ENCODE peak calls at places on chromosome 3, in four cellular contexts. H is breast epithelium, W is psoas muscle, I is astrocyte of the cerebellum. F is an unnamed sample.

GRCh38 chr3:172135766-172136729 is 96.7 kb downstream of the FNDC3B start:
- DNase-seq in H (no peak), I (no peak), W (no peak), F (no peak)

GRCh38 chr3:156761007-156761406 is 65.1 kb upstream of the LEKR1 start:
- DNase-seq in H (no peak), I (no peak), W (no peak), F (no peak)

GRCh38 chr3:46098319-46098761 is 71.1 kb upstream of the XCR1 start:
- DNase-seq in I (peak), H (no peak), W (peak), F (no peak)

GRCh38 chr3:16456784-16457415 is 56.6 kb downstream of the RFTN1 start:
- DNase-seq in W (no peak), I (peak), H (no peak), F (no peak)

GRCh38 chr3:46943237-46944187 is 33.0 kb downstream of the CCDC12 start:
- DNase-seq in I (no peak), W (no peak), H (no peak), F (no peak)

GRCh38 chr3:67790043-67790442 is 135.6 kb upstream of the SUCLG2 start:
- DNase-seq in H (no peak), W (no peak), I (peak), F (no peak)

GRCh38 chr3:150090877-150091276 is 120.2 kb upstream of the PFN2 start:
- DNase-seq in W (no peak), I (no peak), H (no peak), F (no peak)

GRCh38 chr3:144770813-144771400 is 799.3 kb downstream of the DIPK2A start:
- DNase-seq in I (peak), W (no peak), H (no peak), F (no peak)

GRCh38 chr3:173913397-173913796 is 515.9 kb downstream of the NLGN1 start:
- DNase-seq in I (no peak), W (no peak), H (no peak), F (no peak)

GRCh38 chr3:28053759-28054158 is 187.7 kb upstream of the CMC1 start:
- DNase-seq in I (no peak), W (no peak), H (no peak), F (no peak)

GRCh38 chr3:195118671-195119070 is 152.3 kb downstream of the XXYLT1 start:
- DNase-seq in I (no peak), H (no peak), W (no peak), F (no peak)

GRCh38 chr3:195075941-195076875 is 194.8 kb downstream of the XXYLT1 start:
- DNase-seq in H (no peak), W (peak), I (no peak), F (no peak)

GRCh38 chr3:30162579-30162978 is 443.8 kb upstream of the TGFBR2 start:
- DNase-seq in I (peak), H (no peak), W (no peak), F (no peak)

GRCh38 chr3:101010316-101010715 is 17.1 kb upstream of the ABI3BP start:
- DNase-seq in I (no peak), H (no peak), W (no peak), F (no peak)

GRCh38 chr3:172221550-172221949 is 182.2 kb downstream of the FNDC3B start:
- DNase-seq in I (no peak), W (no peak), H (no peak), F (no peak)

GRCh38 chr3:112397529-112397928 is 64.6 kb downstream of the CD200 start:
- DNase-seq in I (no peak), W (no peak), H (no peak), F (no peak)

GRCh38 chr3:101300073-101300472 is 20.3 kb downstream of the IMPG2 start:
- DNase-seq in W (no peak), H (no peak), I (no peak), F (no peak)

GRCh38 chr3:148790841-148791240 is 36.8 kb upstream of the CPB1 start:
- DNase-seq in I (peak), W (no peak), H (no peak), F (no peak)

GRCh38 chr3:156207802-156208685 is 87.7 kb downstream of the KCNAB1 start:
- DNase-seq in H (no peak), I (no peak), W (no peak), F (no peak)

GRCh38 chr3:53495091-53495517 is 693 bp downstream of the CACNA1D start:
- DNase-seq in H (no peak), I (no peak), W (no peak), F (no peak)

GRCh38 chr3:178456942-178457341 is 79.3 kb upstream of the KCNMB2 start:
- DNase-seq in I (no peak), W (no peak), H (no peak), F (no peak)

GRCh38 chr3:80060664-80061063 is 292.9 kb upstream of the ROBO1 start:
- DNase-seq in I (peak), H (no peak), W (no peak), F (no peak)

GRCh38 chr3:116000315-116000714 is 377.0 kb downstream of the GAP43 start:
- DNase-seq in H (no peak), W (no peak), I (peak), F (no peak)

GRCh38 chr3:182609575-182610156 is 183.6 kb upstream of the ATP11B start:
- DNase-seq in H (no peak), W (no peak), I (no peak), F (no peak)

GRCh38 chr3:45041666-45042065 is 15.6 kb downstream of the CLEC3B start:
- DNase-seq in W (no peak), H (no peak), I (no peak), F (no peak)

DNA sequence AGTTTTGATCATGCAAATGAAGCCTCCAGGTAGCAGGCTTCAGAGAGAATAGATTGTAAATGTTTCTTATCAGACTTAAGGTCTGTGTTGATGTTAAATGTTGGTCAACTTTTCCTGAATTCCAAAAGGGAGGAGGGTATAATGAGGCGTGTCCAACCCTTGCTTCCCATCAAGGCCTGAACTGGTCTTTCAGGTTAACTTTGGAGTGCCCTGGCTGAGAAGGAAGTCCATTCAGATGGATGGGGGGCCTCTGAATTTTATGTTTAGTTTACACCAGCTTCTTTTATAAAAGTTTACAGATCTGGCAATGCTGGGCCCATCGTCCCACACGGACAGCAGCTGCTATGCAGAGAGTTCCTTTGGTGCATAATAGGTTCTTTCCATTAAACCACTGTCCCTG is 8.9 kb downstream of the CCDC13 start:
- DNase-seq in H (no peak), W (no peak), I (no peak), F (no peak)
- TF ChIP-seq CTCF in H (no peak), W (no peak), I (no peak), F (no peak)

GRCh38 chr3:31908391-31909097 is 72.5 kb downstream of the OSBPL10 start:
- DNase-seq in H (no peak), W (no peak), I (no peak), F (no peak)
- TF ChIP-seq CTCF in H (no peak), W (no peak), I (peak), F (no peak)

GRCh38 chr3:189339996-189340395 is 168.2 kb downstream of the TPRG1 start:
- DNase-seq in W (no peak), H (no peak), I (no peak), F (no peak)

GRCh38 chr3:189340680-189341460 is 169.1 kb downstream of the TPRG1 start:
- DNase-seq in I (no peak), W (no peak), H (no peak), F (no peak)

GRCh38 chr3:189338366-189338765 is 166.6 kb downstream of the TPRG1 start:
- DNase-seq in W (peak), I (peak), H (no peak), F (no peak)

GRCh38 chr3:189334064-189334920 is 162.5 kb downstream of the TPRG1 start:
- DNase-seq in W (no peak), H (no peak), I (peak), F (no peak)

DNA sequence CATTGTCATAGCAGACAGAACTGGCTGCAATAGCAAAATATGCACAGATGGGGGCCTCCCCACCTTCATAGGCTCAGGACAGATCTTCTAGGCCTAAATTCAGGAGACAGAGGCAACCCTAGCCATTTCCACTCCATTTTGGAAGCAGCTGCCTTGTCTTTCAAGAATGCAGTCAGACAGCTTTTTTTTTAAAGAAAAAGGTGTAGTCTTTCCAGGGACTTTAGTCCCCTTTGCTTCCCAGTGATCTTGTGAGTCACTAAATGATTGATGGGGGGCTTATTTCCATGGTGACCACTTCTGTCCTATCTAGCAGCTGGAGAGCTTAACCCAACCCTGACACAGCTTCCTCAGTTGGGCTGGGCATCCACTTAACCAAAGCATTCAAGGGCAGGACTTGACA is 165.9 kb downstream of the TPRG1 start:
- DNase-seq in I (no peak), H (no peak), W (no peak), F (no peak)
- TF ChIP-seq CTCF in I (no peak), H (no peak), W (no peak), F (no peak)

GRCh38 chr3:159828542-159828943 is 160.1 kb upstream of the IL12A start:
- DNase-seq in W (no peak), I (peak), H (no peak), F (no peak)
- TF ChIP-seq CTCF in W (peak), I (peak), H (peak), F (peak)

GRCh38 chr3:38662544-38662943 is 13.1 kb upstream of the SCN5A start:
- DNase-seq in H (no peak), I (no peak), W (no peak), F (no peak)
- TF ChIP-seq CTCF in H (no peak), I (peak), W (no peak), F (peak)

GRCh38 chr3:138148503-138148902 is 16.3 kb upstream of the A4GNT start:
- DNase-seq in W (no peak), H (no peak), I (no peak), F (no peak)
- TF ChIP-seq CTCF in W (no peak), H (no peak), I (no peak), F (no peak)

GRCh38 chr3:14252321-14253021 is 73.9 kb downstream of the LSM3 start:
- DNase-seq in H (no peak), I (no peak), W (no peak), F (no peak)
- TF ChIP-seq CTCF in H (no peak), I (no peak), W (no peak), F (no peak)

DNA sequence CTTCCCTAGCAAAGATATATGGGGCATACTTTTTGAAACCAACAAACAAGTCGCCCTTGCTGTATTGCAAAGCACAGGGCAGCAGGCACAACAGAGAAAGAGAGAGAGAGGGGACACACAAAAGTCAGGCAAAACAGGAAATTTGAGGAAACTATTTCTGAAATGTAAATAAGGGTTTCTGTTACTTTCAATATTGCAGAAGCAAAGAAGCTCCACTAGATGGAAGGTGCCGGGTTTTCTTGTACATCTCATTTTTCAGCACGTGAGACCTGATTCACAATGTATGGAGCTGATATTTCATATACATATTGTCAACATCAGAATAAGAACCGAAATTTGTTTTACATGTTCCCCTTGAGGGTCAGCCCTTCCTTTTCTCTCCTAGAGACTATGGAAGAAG is 127.4 kb downstream of the FOXP1 start:
- DNase-seq in W (no peak), H (no peak), I (no peak), F (no peak)
- TF ChIP-seq CTCF in W (no peak), H (no peak), I (no peak), F (no peak)

GRCh38 chr3:126926684-126927404 is 56.1 kb upstream of the PLXNA1 start:
- DNase-seq in W (peak), I (peak), H (no peak), F (no peak)

GRCh38 chr3:126925411-126926171 is 57.3 kb upstream of the PLXNA1 start:
- DNase-seq in W (no peak), I (no peak), H (no peak), F (no peak)

GRCh38 chr3:126928921-126929485 is 53.9 kb upstream of the PLXNA1 start:
- DNase-seq in W (no peak), I (no peak), H (no peak), F (no peak)

GRCh38 chr3:126927405-126927750 is 55.5 kb upstream of the PLXNA1 start:
- DNase-seq in I (no peak), W (no peak), H (no peak), F (no peak)

GRCh38 chr3:126927846-126928245 is 55.1 kb upstream of the PLXNA1 start:
- DNase-seq in I (no peak), H (no peak), W (no peak), F (no peak)
- TF ChIP-seq CTCF in I (no peak), H (no peak), W (no peak), F (peak)